ENCODE peak calls at places on chromosomes 13 and 19, in eight cellular contexts. Y, R, L, F, P, V, K and Q are unnamed samples. For H3K4me1 and H3K36me3, the result is how much of the 10 kb centered on the place peaks cover.

GRCh38 chr19:1975081-1975480 is 34.1 kb downstream of the CSNK1G2 start:
- DNase-seq in Y (no peak), R (peak), L (no peak), F (no peak), P (no peak), V (no peak), K (no peak), Q (no peak)

GRCh38 chr19:8324186-8325050 is 3.1 kb downstream of the RPS28 start:
- DNase-seq in Y (no peak), R (peak), L (no peak), F (no peak), P (no peak), V (peak), K (no peak), Q (no peak)

GRCh38 chr13:49652691-49653305 is 24.5 kb downstream of the ARL11 start:
- DNase-seq in Y (peak), R (no peak), L (peak), F (no peak), P (peak), V (peak), K (no peak), Q (no peak)

GRCh38 chr13:30587231-30587630 is 30.5 kb upstream of the USPL1 start:
- DNase-seq in Y (no peak), R (no peak), L (no peak), F (no peak), P (no peak), V (no peak), K (no peak), Q (no peak)

GRCh38 chr13:73158851-73159250 is 100.0 kb downstream of the KLF5 start:
- DNase-seq in Y (no peak), R (no peak), L (no peak), F (no peak), P (no peak), V (no peak), K (no peak), Q (no peak)

GRCh38 chr19:37997911-37998344 is 90.9 kb downstream of the SIPA1L3 start:
- DNase-seq in Y (peak), R (no peak), L (no peak), F (no peak), P (no peak), V (peak), K (no peak), Q (no peak)

GRCh38 chr13:74102691-74103090 is 31.5 kb downstream of the KLF12 start:
- DNase-seq in Y (no peak), R (no peak), L (no peak), F (no peak), P (no peak), V (no peak), K (no peak), Q (no peak)

GRCh38 chr19:33771308-33772101 is 25.2 kb upstream of the KCTD15 start:
- DNase-seq in Y (no peak), R (peak), L (peak), F (peak), P (peak), V (peak), K (no peak), Q (peak)

GRCh38 chr19:47027586-47028371 is 8.1 kb downstream of the NPAS1 start:
- DNase-seq in Y (no peak), R (no peak), L (peak), F (no peak), P (no peak), V (no peak), K (no peak), Q (no peak)

GRCh38 chr19:52138614-52139290 is 986 bp downstream of the ZNF616 start:
- DNase-seq in Y (no peak), R (peak), L (peak), F (no peak), P (peak), V (peak), K (no peak), Q (no peak)

GRCh38 chr19:13610042-13610691 is 103.9 kb upstream of the CACNA1A start:
- DNase-seq in Y (no peak), R (no peak), L (no peak), F (no peak), P (peak), V (peak), K (no peak), Q (no peak)

DNA sequence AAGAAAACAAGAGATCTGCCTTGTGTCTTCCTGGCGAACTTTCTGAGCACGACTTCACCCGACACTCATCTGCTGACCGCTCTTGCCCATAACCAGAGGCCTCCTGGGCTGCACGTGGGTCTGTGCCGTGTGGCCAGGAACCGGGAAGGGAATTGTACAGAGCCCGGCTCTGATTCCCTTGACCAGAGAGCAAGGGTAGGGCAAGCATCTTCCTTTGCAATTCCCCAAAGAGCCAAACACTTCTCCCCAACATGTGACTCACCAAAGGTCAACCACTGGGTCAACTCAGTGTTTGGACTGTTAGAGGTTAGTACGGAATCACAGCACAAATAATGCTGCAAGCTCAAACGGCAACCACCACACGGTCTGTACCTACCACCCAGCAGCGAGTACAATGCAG is 48.9 kb downstream of the KLF2 start:
- DNase-seq in Y (no peak), R (peak), L (no peak), F (no peak), P (no peak), V (no peak), K (peak), Q (no peak)
- H3K4me1 ChIP-seq in Y (under half), R (under half), L (under half), F (under half), P (under half), V (under half), K (half or more), Q (under half)

DNA sequence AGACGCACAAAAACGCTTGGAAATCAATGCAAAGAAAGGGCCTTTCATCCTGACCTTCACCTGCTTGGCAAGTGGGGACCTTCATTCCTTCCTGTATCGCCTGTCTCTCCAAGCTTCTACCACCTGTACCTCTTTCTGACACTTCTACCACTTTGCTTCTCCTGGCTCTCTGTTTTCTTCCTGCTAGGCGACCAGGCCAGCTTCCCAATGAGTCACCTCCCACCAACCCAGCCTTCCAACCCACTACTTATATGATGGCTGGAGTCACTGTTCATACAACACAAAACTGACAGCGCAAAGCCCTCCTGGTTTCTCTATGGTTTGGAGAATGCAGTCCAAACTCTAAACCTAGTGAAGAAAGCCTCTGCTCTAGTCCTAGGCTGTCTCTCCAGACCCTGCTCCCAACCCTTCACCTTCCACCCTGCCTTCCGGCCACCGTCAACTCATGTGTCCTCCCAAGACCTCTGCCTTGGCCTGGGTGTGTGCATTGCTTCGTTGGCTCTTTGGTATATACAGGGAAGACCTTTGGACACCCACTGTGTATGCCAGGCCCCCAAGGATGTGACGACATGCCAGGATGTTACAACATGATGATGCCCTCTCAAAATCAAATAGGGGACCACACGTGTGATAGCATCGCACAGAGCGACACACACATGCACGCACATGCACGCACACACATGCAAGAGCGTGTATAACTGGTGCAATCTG is 148.5 kb downstream of the STK24 start:
- DNase-seq in Y (no peak), R (no peak), L (no peak), F (no peak), P (no peak), V (peak), K (no peak), Q (no peak)
- H3K36me3 ChIP-seq in Y (under half), R (under half), L (under half), F (under half), P (under half), V (under half), K (half or more), Q (under half)

GRCh38 chr13:27189192-27189591 is 17.6 kb upstream of the USP12 start:
- DNase-seq in Y (no peak), R (no peak), L (no peak), F (no peak), P (no peak), V (no peak), K (no peak), Q (no peak)
- H3K27ac ChIP-seq in Y (no peak), R (no peak), L (no peak), F (no peak), P (no peak), V (no peak), K (no peak), Q (no peak)

DNA sequence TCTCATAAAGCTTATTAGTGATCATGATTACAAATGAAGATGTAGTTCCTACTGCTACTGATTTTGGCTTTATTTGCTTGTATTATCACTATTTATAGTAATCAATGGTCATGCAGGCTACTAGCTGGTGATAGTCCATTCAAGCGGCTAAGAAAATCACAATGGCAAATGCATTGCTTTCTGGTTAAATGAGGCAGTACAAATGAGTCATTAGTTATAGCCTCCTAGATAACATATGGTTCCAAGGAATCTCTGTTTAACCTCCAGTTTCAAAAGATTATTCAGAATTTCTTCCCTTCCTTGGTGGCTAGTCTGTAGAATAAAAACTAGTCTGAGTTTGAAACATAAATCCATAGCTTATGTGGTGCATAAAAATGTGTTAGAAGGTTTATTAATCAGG is 141.3 kb upstream of the HTR2A start:
- DNase-seq in Y (no peak), R (no peak), L (no peak), F (no peak), P (no peak), V (no peak), K (no peak), Q (no peak)
- H3K4me1 ChIP-seq in Y (under half), R (under half), L (under half), F (under half), P (under half), V (under half), K (under half), Q (under half)

GRCh38 chr13:27432612-27433210 is 8.3 kb downstream of the GTF3A start:
- DNase-seq in Y (no peak), R (no peak), L (no peak), F (no peak), P (no peak), V (no peak), K (no peak), Q (no peak)

GRCh38 chr13:27442071-27442647 is 8.2 kb downstream of the MTIF3 start:
- DNase-seq in Y (no peak), R (no peak), L (no peak), F (no peak), P (no peak), V (no peak), K (no peak), Q (no peak)

GRCh38 chr13:27440408-27440807 is 10.0 kb downstream of the MTIF3 start:
- DNase-seq in Y (no peak), R (no peak), L (no peak), F (no peak), P (no peak), V (no peak), K (no peak), Q (no peak)

GRCh38 chr13:27432180-27432579 is 7.8 kb downstream of the GTF3A start:
- DNase-seq in Y (no peak), R (no peak), L (no peak), F (no peak), P (no peak), V (no peak), K (no peak), Q (no peak)

GRCh38 chr13:27437126-27437525 is 12.7 kb downstream of the GTF3A start:
- DNase-seq in Y (no peak), R (no peak), L (no peak), F (no peak), P (no peak), V (no peak), K (no peak), Q (no peak)
- H3K36me3 ChIP-seq in Y (under half), R (under half), L (half or more), F (half or more), P (under half), V (under half), K (half or more), Q (half or more)

GRCh38 chr13:48397744-48398143 is 15.2 kb downstream of the LPAR6 start:
- DNase-seq in Y (no peak), R (no peak), L (no peak), F (no peak), P (no peak), V (no peak), K (no peak), Q (no peak)

GRCh38 chr13:48400090-48400694 is 12.7 kb downstream of the LPAR6 start:
- DNase-seq in Y (no peak), R (no peak), L (no peak), F (no peak), P (no peak), V (no peak), K (no peak), Q (no peak)

GRCh38 chr13:48401480-48401879 is 11.4 kb downstream of the LPAR6 start:
- DNase-seq in Y (no peak), R (no peak), L (no peak), F (no peak), P (no peak), V (no peak), K (no peak), Q (no peak)

GRCh38 chr13:48400820-48401219 is 12.1 kb downstream of the LPAR6 start:
- DNase-seq in Y (no peak), R (no peak), L (no peak), F (no peak), P (no peak), V (no peak), K (no peak), Q (no peak)

DNA sequence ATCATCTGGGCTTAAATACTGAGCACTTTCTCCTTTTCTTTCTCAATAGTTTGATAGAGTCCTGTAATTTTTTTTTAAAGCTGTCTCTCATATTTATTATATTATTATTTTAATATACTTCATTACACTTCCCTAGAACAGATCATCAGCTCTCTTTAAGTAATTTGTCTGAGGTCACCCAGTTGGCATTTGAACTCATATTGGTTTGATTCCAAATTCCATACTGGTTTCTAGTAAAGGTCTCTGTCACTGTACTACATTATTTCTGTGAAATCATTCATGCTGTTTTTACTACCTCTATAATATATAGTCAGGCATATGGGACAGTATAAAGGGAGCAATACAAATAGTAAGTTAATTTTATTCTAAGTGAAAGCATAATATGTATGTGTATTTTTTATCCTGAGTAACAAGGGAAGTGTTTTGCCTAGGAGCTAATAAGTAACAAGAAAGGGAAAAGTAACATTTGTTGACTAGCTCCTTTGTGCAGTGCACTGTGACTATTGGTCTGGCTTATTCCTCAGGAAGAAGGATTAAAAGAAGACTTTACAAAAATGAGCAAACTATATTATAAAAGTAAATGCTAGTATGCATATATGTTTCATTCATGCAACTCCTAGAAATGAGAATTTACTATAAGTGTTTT is 14.3 kb downstream of the LPAR6 start:
- DNase-seq in Y (no peak), R (no peak), L (no peak), F (no peak), P (no peak), V (no peak), K (no peak), Q (no peak)
- H3K27ac ChIP-seq in Y (no peak), R (peak), L (peak), F (peak), P (no peak), V (no peak), K (peak), Q (no peak)